ENCODE peak calls at places on chromosomes 12 and 14, in six cellular contexts. E is activated CD8-positive, alpha-beta memory T cell treated with anti-CD3 and anti-CD28 coated beads for 1 hour; Z is stimulated activated CD8-positive, alpha-beta memory T cell treated with anti-CD3 and anti-CD28 coated beads, Interleukin-15, amount 100 ng/mL, for 1 hour; Y is T-helper 17 cell; M is C1 segment of cervical spinal cord; R is NCI-H1436 treated with DMSO at 0.1 percent for 48 hours. K is an unnamed sample.

GRCh38 chr12:12470751-12471300 is 91.8 kb downstream of the DUSP16 start:
- DNase-seq in E (no peak), M (no peak), Z (no peak), Y (no peak), R (no peak), K (no peak)

GRCh38 chr14:34256223-34256622 is 205.8 kb downstream of the SPTSSA start:
- DNase-seq in Y (no peak), R (no peak), Z (no peak), E (no peak), M (no peak), K (no peak)

GRCh38 chr12:12518919-12519318 is 43.7 kb downstream of the DUSP16 start:
- DNase-seq in Y (no peak), Z (no peak), R (no peak), E (no peak), M (no peak), K (no peak)

GRCh38 chr14:75340921-75341320 is 62.3 kb downstream of the FOS start:
- DNase-seq in Z (no peak), R (no peak), M (no peak), Y (no peak), E (no peak), K (no peak)

GRCh38 chr12:78866518-78866917 is 1.9 kb downstream of the SYT1 start:
- DNase-seq in Y (no peak), E (no peak), Z (no peak), R (no peak), M (no peak), K (no peak)

GRCh38 chr12:100234591-100235304 is 32.1 kb downstream of the DEPDC4 start:
- DNase-seq in M (no peak), E (no peak), R (no peak), Y (no peak), Z (no peak), K (no peak)

GRCh38 chr12:57893460-57894353 is 47.2 kb upstream of the CTDSP2 start:
- DNase-seq in E (no peak), R (no peak), M (peak; percentile 48), Z (no peak), Y (no peak), K (no peak)

GRCh38 chr14:68278568-68279436 is 459.2 kb downstream of the RAD51B start:
- DNase-seq in Z (no peak), R (no peak), M (no peak), Y (no peak), E (no peak), K (no peak)

GRCh38 chr14:94917041-94917600 is 147.2 kb upstream of the GSC start:
- DNase-seq in Z (no peak), R (no peak), M (no peak), Y (no peak), E (no peak), K (no peak)

GRCh38 chr14:41385787-41386186 is 220.9 kb upstream of the LRFN5 start:
- DNase-seq in Y (no peak), Z (no peak), M (no peak), R (no peak), E (no peak), K (no peak)

GRCh38 chr12:106840217-106840616 is 65.7 kb downstream of the RIC8B start:
- DNase-seq in Y (no peak), Z (no peak), R (no peak), E (no peak), M (no peak), K (no peak)

GRCh38 chr14:34539407-34540180 is at the start of gene EAPP:
- DNase-seq in M (no peak), R (no peak), Y (peak; percentile 89), Z (peak; percentile 85), E (peak; percentile 83), K (no peak)

GRCh38 chr14:55117816-55118441 is 11.1 kb upstream of the LGALS3 start:
- DNase-seq in R (no peak), Y (no peak), E (no peak), Z (no peak), M (no peak), K (no peak)

GRCh38 chr14:95274283-95274682 is 45.4 kb downstream of the CLMN start:
- DNase-seq in Y (no peak), Z (no peak), E (no peak), R (no peak), M (no peak), K (no peak)

GRCh38 chr12:124786065-124786964 is 77.3 kb downstream of the SCARB1 start:
- DNase-seq in Z (no peak), Y (no peak), R (peak; percentile 57), E (no peak), M (peak; percentile 14), K (peak; percentile 82)

GRCh38 chr12:30026621-30027234 is 243.0 kb upstream of the TMTC1 start:
- DNase-seq in R (no peak), E (no peak), Z (no peak), Y (no peak), M (no peak), K (no peak)

GRCh38 chr12:119528241-119528640 is 65.3 kb upstream of the TMEM233 start:
- DNase-seq in Z (no peak), R (no peak), M (no peak), E (no peak), Y (no peak), K (no peak)

GRCh38 chr14:104458845-104459244 is 120.7 kb upstream of the C14orf180 start:
- DNase-seq in Z (no peak), M (no peak), E (no peak), Y (no peak), R (no peak), K (no peak)

GRCh38 chr12:39840422-39840821 is 220.8 kb upstream of the ABCD2 start:
- DNase-seq in R (no peak), E (no peak), M (no peak), Z (no peak), Y (no peak), K (no peak)

GRCh38 chr14:65187421-65188049 is 85.2 kb upstream of the MAX start:
- DNase-seq in R (peak; percentile 25), Z (no peak), Y (no peak), E (no peak), M (no peak), K (no peak)

GRCh38 chr14:76919431-76919810 is 93.2 kb downstream of the LRRC74A start:
- DNase-seq in Y (no peak), M (no peak), R (no peak), Z (no peak), E (no peak), K (no peak)

GRCh38 chr12:58302487-58303011 is 361.2 kb downstream of the ATP23 start:
- DNase-seq in R (no peak), M (no peak), Z (no peak), Y (no peak), E (no peak), K (no peak)

GRCh38 chr14:93906341-93907329 is 20.5 kb upstream of the FAM181A start:
- DNase-seq in E (no peak), R (no peak), Y (peak; percentile 43), Z (peak; percentile 11), M (no peak), K (no peak)

GRCh38 chr12:52452101-52452500 is at the start of gene KRT6B:
- DNase-seq in E (no peak), Y (no peak), R (no peak), M (no peak), Z (no peak), K (no peak)

GRCh38 chr12:72337382-72337781 is 65.2 kb downstream of the TRHDE start:
- DNase-seq in R (no peak), Y (no peak), E (no peak), M (no peak), Z (no peak), K (no peak)

GRCh38 chr12:81468206-81468605 is 290.9 kb downstream of the PPFIA2 start:
- DNase-seq in E (no peak), M (no peak), Y (no peak), Z (no peak), R (no peak), K (no peak)

GRCh38 chr12:66859751-66860440 is 181.0 kb upstream of the GRIP1 start:
- DNase-seq in Z (no peak), Y (no peak), R (no peak), M (no peak), E (no peak), K (no peak)

GRCh38 chr12:95204141-95204866 is 13.0 kb downstream of the FGD6 start:
- DNase-seq in Z (no peak), Y (no peak), M (no peak), E (no peak), R (no peak), K (no peak)

GRCh38 chr14:75578099-75578785 is at the start of gene FLVCR2:
- DNase-seq in Z (peak; percentile 27), M (no peak), R (no peak), Y (peak; percentile 32), E (no peak), K (no peak)

GRCh38 chr14:79516009-79516408 is 695.3 kb downstream of the DIO2 start:
- DNase-seq in Z (no peak), R (peak; percentile 62), Y (no peak), M (no peak), E (no peak), K (no peak)

K was measured in NCI-H187 treated with DMSO at 0.1 percent for 48 hours.